ENCODE peak calls at places on chromosome 5, in eight cellular contexts. H is GM12878, F is neural progenitor cell, J is heart right ventricle, N is cardiac fibroblast, T is lung, U is osteocyte, E is BE2C. K is an unnamed sample.

GRCh38 chr5:130773813-130774212 is 391.2 kb downstream of the HINT1 start:
- DNase-seq in T (no peak), H (no peak), N (no peak), J (no peak), F (no peak), E (no peak), U (no peak), K (no peak)

GRCh38 chr5:15420201-15420600 is 79.8 kb upstream of the FBXL7 start:
- DNase-seq in E (no peak), H (no peak), J (peak), T (no peak), F (no peak), N (peak), U (no peak), K (no peak)

GRCh38 chr5:56737002-56737621 is 78.2 kb upstream of the MAP3K1 start:
- DNase-seq in F (no peak), E (no peak), J (no peak), H (no peak), U (no peak), T (no peak), N (peak), K (no peak)

GRCh38 chr5:119270121-119270565 is 85.7 kb upstream of the TNFAIP8 start:
- DNase-seq in T (no peak), F (no peak), E (no peak), U (no peak), H (no peak), J (no peak), N (no peak), K (no peak)

GRCh38 chr5:177425801-177426565 is 493 bp upstream of the GRK6 start:
- DNase-seq in U (peak), T (peak), F (peak), E (peak), H (peak), N (peak), J (peak), K (peak)

GRCh38 chr5:111997308-111998159 is 240.5 kb upstream of the NREP start:
- DNase-seq in E (no peak), U (peak), H (no peak), J (no peak), N (peak), T (no peak), F (no peak), K (no peak)

GRCh38 chr5:158074992-158075769 is 216.2 kb upstream of the CLINT1 start:
- DNase-seq in N (peak), U (peak), H (no peak), F (peak), T (peak), E (peak), J (peak), K (peak)

GRCh38 chr5:72485366-72486052 is 21.7 kb downstream of the ZNF366 start:
- DNase-seq in F (no peak), N (no peak), H (no peak), U (no peak), E (no peak), T (no peak), J (no peak), K (no peak)

GRCh38 chr5:145752947-145753346 is 82.2 kb downstream of the PRELID2 start:
- DNase-seq in J (no peak), H (no peak), F (peak), U (no peak), T (no peak), E (no peak), N (peak), K (no peak)

GRCh38 chr5:137867664-137868063 is at the start of gene MYOT:
- DNase-seq in J (no peak), H (no peak), E (no peak), F (no peak), U (no peak), N (no peak), T (no peak), K (no peak)

GRCh38 chr5:124297826-124298225 is 448.6 kb downstream of the ZNF608 start:
- DNase-seq in T (no peak), U (no peak), F (no peak), H (no peak), N (no peak), E (no peak), J (no peak), K (no peak)

GRCh38 chr5:36450229-36451024 is 148.7 kb upstream of the RANBP3L start:
- DNase-seq in F (no peak), N (no peak), E (no peak), T (no peak), U (no peak), H (no peak), J (no peak), K (no peak)

GRCh38 chr5:1383886-1384401 is 39.0 kb upstream of the CLPTM1L start:
- DNase-seq in T (no peak), H (no peak), F (no peak), U (no peak), J (no peak), N (no peak), E (no peak), K (no peak)

GRCh38 chr5:126015244-126016054 is 407.8 kb upstream of the GRAMD2B start:
- DNase-seq in F (no peak), U (no peak), N (peak), T (no peak), J (no peak), H (no peak), E (peak), K (no peak)

GRCh38 chr5:142192296-142192695 is 83.7 kb downstream of the NDFIP1 start:
- DNase-seq in T (no peak), N (no peak), J (no peak), F (no peak), U (no peak), E (no peak), H (no peak), K (no peak)

GRCh38 chr5:114450516-114450909 is 88.6 kb downstream of the KCNN2 start:
- DNase-seq in T (no peak), J (no peak), E (peak), N (peak), U (no peak), F (peak), H (no peak), K (no peak)

GRCh38 chr5:151738125-151738848 is 20.1 kb downstream of the ATOX1 start:
- DNase-seq in U (no peak), J (no peak), H (no peak), T (no peak), N (peak), F (no peak), E (no peak), K (no peak)

GRCh38 chr5:155010881-155011280 is 2.7 kb upstream of the KIF4B start:
- DNase-seq in T (no peak), U (no peak), H (no peak), N (no peak), E (no peak), J (no peak), F (no peak), K (no peak)

GRCh38 chr5:108531367-108532211 is 149.7 kb upstream of the FBXL17 start:
- DNase-seq in F (no peak), U (no peak), H (no peak), J (no peak), T (no peak), N (peak), E (no peak), K (no peak)

GRCh38 chr5:143582176-143582575 is 178.7 kb upstream of the NR3C1 start:
- DNase-seq in N (no peak), T (no peak), J (no peak), F (no peak), U (no peak), E (no peak), H (no peak), K (no peak)

GRCh38 chr5:148751025-148751424 is 75.4 kb upstream of the ADRB2 start:
- DNase-seq in T (no peak), F (no peak), J (no peak), E (no peak), H (no peak), N (no peak), U (no peak), K (no peak)

GRCh38 chr5:101838329-101838964 is 457.6 kb downstream of the SLCO4C1 start:
- DNase-seq in U (no peak), N (peak), F (no peak), T (no peak), H (no peak), E (no peak), J (no peak), K (no peak)

GRCh38 chr5:14450055-14450524 is 131.5 kb upstream of the OTULINL start:
- DNase-seq in N (peak), E (no peak), J (peak), F (no peak), T (no peak), H (no peak), U (no peak), K (no peak)

GRCh38 chr5:74201334-74202081 is 439.0 kb downstream of the ENC1 start:
- DNase-seq in F (no peak), J (peak), E (peak), H (peak), U (no peak), T (no peak), N (peak), K (no peak)

GRCh38 chr5:139849501-139849900 is 53.9 kb downstream of the PSD2 start:
- DNase-seq in J (no peak), H (no peak), U (no peak), E (no peak), F (no peak), T (no peak), N (no peak), K (no peak)
- TF ChIP-seq CTCF in J (no peak), H (no peak), U (no peak), E (no peak), F (no peak), T (no peak), N (no peak), K (no peak)

GRCh38 chr5:2542026-2542425 is 209.5 kb downstream of the IRX2 start:
- DNase-seq in F (no peak), U (no peak), H (no peak), T (no peak), N (no peak), E (no peak), J (no peak), K (no peak)
- TF ChIP-seq CTCF in F (no peak), U (no peak), H (no peak), T (no peak), N (no peak), E (no peak), J (no peak), K (no peak)

GRCh38 chr5:50445281-50445949 is 4.3 kb upstream of the EMB start:
- DNase-seq in T (no peak), E (no peak), U (no peak), N (no peak), F (no peak), J (no peak), H (peak), K (no peak)

GRCh38 chr5:50439221-50439620 is 1.9 kb downstream of the EMB start:
- DNase-seq in U (no peak), J (no peak), F (no peak), E (no peak), H (no peak), T (no peak), N (no peak), K (no peak)

GRCh38 chr5:50441479-50441815 is 359 bp upstream of the EMB start:
- DNase-seq in N (no peak), H (no peak), E (no peak), T (no peak), F (no peak), J (no peak), U (no peak), K (no peak)

GRCh38 chr5:50435131-50435530 is 6.0 kb downstream of the EMB start:
- DNase-seq in N (no peak), E (no peak), H (no peak), T (no peak), U (no peak), F (no peak), J (no peak), K (no peak)

GRCh38 chr5:50440651-50441478 is at the start of gene EMB:
- DNase-seq in U (no peak), E (peak), N (no peak), F (peak), H (no peak), J (peak), T (peak), K (peak)
- TF ChIP-seq CTCF in U (peak), E (no peak), N (peak), F (peak), H (peak), J (no peak), T (no peak), K (no peak)

DNA sequence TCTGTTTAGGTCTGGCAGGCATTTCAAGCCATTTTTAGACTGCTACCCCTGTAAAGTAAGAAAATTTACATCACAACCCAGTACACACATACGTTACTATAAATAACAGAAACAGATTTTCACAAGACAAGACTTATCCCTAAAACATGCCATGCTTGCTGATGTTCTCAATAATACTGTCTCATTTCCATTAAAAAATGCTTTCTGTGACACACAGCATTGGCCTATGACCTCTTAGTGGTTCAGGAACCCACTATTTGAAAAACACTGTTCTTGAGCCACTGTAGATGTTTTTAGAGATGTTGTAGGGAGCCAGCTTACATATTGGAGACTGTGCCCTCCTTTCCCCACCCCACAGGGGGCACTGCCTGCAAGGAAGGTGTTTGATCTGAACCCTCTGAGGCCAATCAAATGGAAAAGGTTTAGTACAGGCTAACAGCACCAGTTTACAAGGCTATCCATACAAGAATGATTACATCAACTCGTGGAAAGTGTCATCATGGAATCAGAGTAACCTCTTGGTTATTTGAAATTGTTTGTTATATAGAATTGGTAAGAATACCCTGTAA is 30.8 kb downstream of the ZSWIM6 start:
- DNase-seq in F (peak), E (peak), T (no peak), N (peak), J (no peak), U (no peak), H (no peak), K (no peak)
- TF ChIP-seq CTCF in F (peak), E (peak), T (no peak), N (peak), J (no peak), U (peak), H (peak), K (peak)

DNA sequence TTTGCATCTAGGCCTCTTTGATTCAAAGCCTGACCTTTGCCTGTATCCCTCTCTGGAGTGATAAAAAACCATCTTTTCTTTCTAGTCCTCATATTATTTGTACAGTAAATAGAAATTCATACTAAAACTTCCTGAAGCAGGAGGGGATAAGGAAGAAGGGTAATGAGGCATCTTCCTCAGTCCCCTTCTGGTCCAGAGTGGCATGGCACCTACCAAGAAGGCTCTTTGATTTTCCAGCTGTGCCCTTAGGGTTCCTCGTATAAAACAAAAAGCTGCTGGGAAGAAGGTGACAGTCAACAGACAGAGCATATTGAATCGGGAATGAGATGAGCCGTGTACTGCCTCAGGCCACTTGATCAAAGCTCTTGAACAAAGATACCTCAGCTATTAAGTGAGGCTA is 71.9 kb upstream of the SPDL1 start:
- DNase-seq in E (no peak), T (no peak), H (no peak), F (peak), N (no peak), J (no peak), U (no peak), K (no peak)
- TF ChIP-seq CTCF in E (peak), T (no peak), H (no peak), F (peak), N (peak), J (no peak), U (no peak), K (no peak)

GRCh38 chr5:66769839-66770617 is 173.8 kb downstream of the MAST4 start:
- DNase-seq in E (peak), U (no peak), H (no peak), T (no peak), N (peak), J (no peak), F (peak), K (peak)
- TF ChIP-seq CTCF in E (peak), U (peak), H (peak), T (no peak), N (peak), J (no peak), F (peak), K (no peak)

GRCh38 chr5:173321886-173322285 is 6.3 kb downstream of the STC2 start:
- DNase-seq in J (no peak), E (no peak), T (no peak), U (no peak), H (no peak), N (peak), F (no peak), K (no peak)

GRCh38 chr5:173318881-173319609 is 9.2 kb downstream of the STC2 start:
- DNase-seq in F (no peak), N (no peak), H (no peak), E (no peak), T (no peak), U (no peak), J (no peak), K (no peak)

GRCh38 chr5:173319610-173320100 is 8.6 kb downstream of the STC2 start:
- DNase-seq in J (no peak), H (no peak), F (no peak), E (no peak), U (no peak), T (no peak), N (no peak), K (no peak)

GRCh38 chr5:173318338-173318737 is 9.9 kb downstream of the STC2 start:
- DNase-seq in H (no peak), E (no peak), F (no peak), U (no peak), N (no peak), J (no peak), T (no peak), K (no peak)

DNA sequence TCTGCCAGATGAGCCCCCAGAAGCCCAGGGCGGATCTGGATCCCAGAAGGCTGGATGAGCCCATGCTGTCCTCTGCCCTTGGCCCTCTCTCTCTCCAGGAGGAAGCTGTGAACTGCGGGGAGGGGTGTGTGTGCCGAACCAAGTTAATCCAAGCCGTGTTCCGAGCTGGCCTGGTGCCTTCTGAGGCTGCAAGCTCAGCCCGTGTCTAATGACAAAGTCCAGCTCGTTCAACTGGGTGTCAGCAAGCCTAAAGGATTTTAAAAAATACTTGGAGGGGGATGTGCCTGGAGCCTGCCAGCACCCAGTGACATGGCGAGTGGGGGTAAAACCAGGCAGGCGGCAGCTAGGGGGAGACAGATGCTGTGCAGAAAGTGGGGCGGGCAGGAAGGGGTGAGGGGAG is 8.0 kb downstream of the STC2 start:
- DNase-seq in T (peak), N (no peak), H (no peak), J (peak), E (no peak), F (no peak), U (no peak), K (no peak)
- TF ChIP-seq CTCF in T (no peak), N (no peak), H (no peak), J (no peak), E (peak), F (peak), U (peak), K (no peak)

GRCh38 chr5:59445741-59446140 is 447.8 kb downstream of the PDE4D start:
- DNase-seq in F (no peak), T (no peak), H (no peak), N (no peak), E (no peak), U (no peak), J (no peak), K (no peak)

GRCh38 chr5:59450245-59450644 is 443.3 kb downstream of the PDE4D start:
- DNase-seq in F (no peak), H (no peak), U (no peak), J (no peak), E (no peak), T (no peak), N (no peak), K (no peak)
- TF ChIP-seq CTCF in F (peak), H (peak), U (peak), J (no peak), E (peak), T (no peak), N (peak), K (peak)